ENCODE peak calls at places on chromosomes 11 and 22, in seven cellular contexts. One of them, this sample, is unnamed.

GRCh38 chr11:55714982-55715888 is 53.2 kb downstream of the OR4C6 start:
- DNase-seq in activated CD8-positive, alpha-beta memory T cell treated with anti-CD3 and anti-CD28 coated beads for 48 hours: no peak
- DNase-seq in activated gamma-delta T cell: no peak
- DNase-seq in GM12891: no peak
- DNase-seq in ACHN: peak
- DNase-seq in H9: no peak
- DNase-seq in fibroblast of mammary gland: no peak
- DNase-seq in this sample: no peak

GRCh38 chr22:49075150-49075549 is 752.5 kb downstream of the BRD1 start:
- DNase-seq in fibroblast of mammary gland: no peak
- DNase-seq in ACHN: no peak
- DNase-seq in GM12891: no peak
- DNase-seq in activated CD8-positive, alpha-beta memory T cell treated with anti-CD3 and anti-CD28 coated beads for 48 hours: no peak
- DNase-seq in H9: no peak
- DNase-seq in activated gamma-delta T cell: no peak
- DNase-seq in this sample: no peak

GRCh38 chr22:41661088-41661487 is 27.6 kb downstream of the SNU13 start:
- DNase-seq in GM12891: no peak
- DNase-seq in activated CD8-positive, alpha-beta memory T cell treated with anti-CD3 and anti-CD28 coated beads for 48 hours: no peak
- DNase-seq in activated gamma-delta T cell: no peak
- DNase-seq in fibroblast of mammary gland: no peak
- DNase-seq in ACHN: no peak
- DNase-seq in H9: no peak
- DNase-seq in this sample: no peak

GRCh38 chr11:14109742-14110141 is 147.2 kb downstream of the SPON1 start:
- DNase-seq in activated gamma-delta T cell: no peak
- DNase-seq in activated CD8-positive, alpha-beta memory T cell treated with anti-CD3 and anti-CD28 coated beads for 48 hours: no peak
- DNase-seq in GM12891: no peak
- DNase-seq in H9: no peak
- DNase-seq in fibroblast of mammary gland: no peak
- DNase-seq in ACHN: no peak
- DNase-seq in this sample: no peak

GRCh38 chr11:5004429-5005274 is 10.0 kb downstream of the OR51L1 start:
- DNase-seq in GM12891: no peak
- DNase-seq in activated CD8-positive, alpha-beta memory T cell treated with anti-CD3 and anti-CD28 coated beads for 48 hours: no peak
- DNase-seq in fibroblast of mammary gland: peak
- DNase-seq in activated gamma-delta T cell: no peak
- DNase-seq in H9: peak
- DNase-seq in ACHN: peak
- DNase-seq in this sample: no peak

GRCh38 chr22:20117656-20118571 is 888 bp upstream of the TRMT2A start:
- DNase-seq in H9: no peak
- DNase-seq in activated CD8-positive, alpha-beta memory T cell treated with anti-CD3 and anti-CD28 coated beads for 48 hours: peak
- DNase-seq in ACHN: peak
- DNase-seq in activated gamma-delta T cell: peak
- DNase-seq in fibroblast of mammary gland: peak
- DNase-seq in GM12891: peak
- DNase-seq in this sample: peak

GRCh38 chr22:37088750-37089408 is 20.6 kb downstream of the TMPRSS6 start:
- DNase-seq in fibroblast of mammary gland: no peak
- DNase-seq in activated CD8-positive, alpha-beta memory T cell treated with anti-CD3 and anti-CD28 coated beads for 48 hours: no peak
- DNase-seq in ACHN: no peak
- DNase-seq in activated gamma-delta T cell: no peak
- DNase-seq in GM12891: no peak
- DNase-seq in H9: no peak
- DNase-seq in this sample: no peak

GRCh38 chr11:45163956-45164575 is 17.6 kb downstream of the PRDM11 start:
- DNase-seq in GM12891: no peak
- DNase-seq in activated gamma-delta T cell: no peak
- DNase-seq in ACHN: no peak
- DNase-seq in fibroblast of mammary gland: no peak
- DNase-seq in activated CD8-positive, alpha-beta memory T cell treated with anti-CD3 and anti-CD28 coated beads for 48 hours: no peak
- DNase-seq in H9: no peak
- DNase-seq in this sample: no peak

GRCh38 chr22:26979294-26979693 is 321.9 kb downstream of the MIAT start:
- DNase-seq in H9: no peak
- DNase-seq in GM12891: no peak
- DNase-seq in ACHN: peak
- DNase-seq in activated CD8-positive, alpha-beta memory T cell treated with anti-CD3 and anti-CD28 coated beads for 48 hours: no peak
- DNase-seq in activated gamma-delta T cell: no peak
- DNase-seq in fibroblast of mammary gland: no peak
- DNase-seq in this sample: no peak

This sample was measured in activated T-helper 2 cell treated with anti-CD3 and anti-CD28 coated beads, Interferon-gamma antibody, Interleukin-2, Interleukin-4, amounts not matched to agents 10 μg/mL and 5 μg/mL and 100 μg/mL, durations not matched to agents 14 hours and 24 hours and 36 hours.